ENCODE peak calls at places on chromosome X, in five cellular contexts. Y, K, D, E and F are unnamed samples.

GRCh38 chrX:151393514-151393913 is 3.5 kb upstream of the VMA21 start:
- DNase-seq in Y (no peak), K (no peak), D (no peak), E (no peak), F (no peak)

GRCh38 chrX:74179071-74179470 is 124.9 kb upstream of the ZCCHC13 start:
- DNase-seq in Y (no peak), K (no peak), D (no peak), E (peak), F (no peak)

GRCh38 chrX:27740933-27741332 is 66.9 kb upstream of the MAGEB10 start:
- DNase-seq in Y (no peak), K (no peak), D (no peak), E (no peak), F (no peak)

GRCh38 chrX:64394874-64395567 is at the start of gene MTMR8:
- DNase-seq in Y (peak), K (peak), D (peak), E (no peak), F (peak)

GRCh38 chrX:111110098-111110775 is 14.2 kb downstream of the PAK3 start:
- DNase-seq in Y (no peak), K (no peak), D (no peak), E (no peak), F (no peak)

GRCh38 chrX:68146054-68146453 is 287.2 kb downstream of the OPHN1 start:
- DNase-seq in Y (peak), K (no peak), D (no peak), E (peak), F (no peak)

GRCh38 chrX:40244980-40245379 is 147.2 kb upstream of the BCOR start:
- DNase-seq in Y (no peak), K (no peak), D (no peak), E (no peak), F (no peak)

GRCh38 chrX:124502144-124502543 is 155.8 kb downstream of the SH2D1A start:
- DNase-seq in Y (no peak), K (no peak), D (no peak), E (no peak), F (no peak)

GRCh38 chrX:24124227-24124799 is 25.2 kb upstream of the ZFX start:
- DNase-seq in Y (no peak), K (no peak), D (no peak), E (no peak), F (no peak)

GRCh38 chrX:13495232-13495631 is 74.2 kb upstream of the EGFL6 start:
- DNase-seq in Y (no peak), K (no peak), D (no peak), E (no peak), F (no peak)

GRCh38 chrX:69027181-69028005 is 137.9 kb downstream of the PJA1 start:
- DNase-seq in Y (no peak), K (no peak), D (no peak), E (no peak), F (no peak)

GRCh38 chrX:38627683-38628082 is 66.3 kb downstream of the TSPAN7 start:
- DNase-seq in Y (no peak), K (peak), D (no peak), E (peak), F (no peak)

GRCh38 chrX:17592117-17592516 is 145.2 kb upstream of the SCML1 start:
- DNase-seq in Y (no peak), K (no peak), D (no peak), E (no peak), F (no peak)

GRCh38 chrX:93259029-93259428 is 414.3 kb downstream of the NAP1L3 start:
- DNase-seq in Y (no peak), K (no peak), D (no peak), E (no peak), F (no peak)

GRCh38 chrX:97057349-97057909 is 173.7 kb downstream of the RPA4 start:
- DNase-seq in Y (no peak), K (no peak), D (no peak), E (no peak), F (no peak)

GRCh38 chrX:39073131-39073530 is 271.9 kb downstream of the MID1IP1 start:
- DNase-seq in Y (no peak), K (no peak), D (no peak), E (no peak), F (no peak)

GRCh38 chrX:133776072-133776471 is 209.3 kb downstream of the GPC3 start:
- DNase-seq in Y (no peak), K (peak), D (no peak), E (no peak), F (peak)
- H3K4me2 ChIP-seq in Y (no peak), K (no peak), D (no peak), E (no peak), F (no peak)

GRCh38 chrX:46254623-46255022 is 290.6 kb downstream of the ZNF674 start:
- DNase-seq in Y (no peak), K (no peak), D (no peak), E (no peak), F (no peak)

GRCh38 chrX:46247456-46247855 is 297.8 kb downstream of the ZNF674 start:
- DNase-seq in Y (no peak), K (no peak), D (no peak), E (no peak), F (no peak)

GRCh38 chrX:46250151-46250550 is 295.1 kb downstream of the ZNF674 start:
- DNase-seq in Y (no peak), K (no peak), D (no peak), E (no peak), F (no peak)

GRCh38 chrX:46255066-46255465 is 290.2 kb downstream of the ZNF674 start:
- DNase-seq in Y (no peak), K (no peak), D (no peak), E (no peak), F (no peak)

GRCh38 chrX:46251755-46252154 is 293.5 kb downstream of the ZNF674 start:
- DNase-seq in Y (peak), K (no peak), D (no peak), E (peak), F (no peak)
- TF ChIP-seq KDM1A in Y (no peak), K (no peak), D (no peak), E (no peak), F (no peak)

GRCh38 chrX:46698691-46699090 is 60.2 kb downstream of the SLC9A7 start:
- DNase-seq in Y (no peak), K (no peak), D (no peak), E (no peak), F (no peak)

GRCh38 chrX:46704767-46705386 is 54.0 kb downstream of the SLC9A7 start:
- DNase-seq in Y (no peak), K (no peak), D (peak), E (no peak), F (no peak)

GRCh38 chrX:46707274-46707965 is 51.5 kb downstream of the SLC9A7 start:
- DNase-seq in Y (no peak), K (no peak), D (no peak), E (no peak), F (no peak)

GRCh38 chrX:46703980-46704379 is 54.9 kb downstream of the SLC9A7 start:
- DNase-seq in Y (no peak), K (no peak), D (no peak), E (no peak), F (no peak)
- H3K4me2 ChIP-seq in Y (no peak), K (no peak), D (peak), E (no peak), F (no peak)

GRCh38 chrX:10015711-10016515 is 48.8 kb downstream of the CLDN34 start:
- DNase-seq in Y (no peak), K (peak), D (no peak), E (no peak), F (no peak)
- TF ChIP-seq KDM1A in Y (no peak), K (no peak), D (no peak), E (no peak), F (no peak)

GRCh38 chrX:153342762-153343558 is 9.0 kb downstream of the ZNF275 start:
- DNase-seq in Y (no peak), K (no peak), D (no peak), E (no peak), F (no peak)
- H3K4me2 ChIP-seq in Y (no peak), K (no peak), D (no peak), E (no peak), F (no peak)

GRCh38 chrX:154123241-154124219 is 20.5 kb upstream of the OPN1LW start:
- DNase-seq in Y (no peak), K (peak), D (no peak), E (peak), F (no peak)
- TF ChIP-seq KDM1A in Y (no peak), K (peak), D (no peak), E (no peak), F (no peak)

GRCh38 chrX:34909151-34909550 is 33.4 kb upstream of the FAM47B start:
- DNase-seq in Y (no peak), K (no peak), D (no peak), E (no peak), F (no peak)

GRCh38 chrX:34900691-34901090 is 41.9 kb upstream of the FAM47B start:
- DNase-seq in Y (no peak), K (no peak), D (no peak), E (no peak), F (no peak)

GRCh38 chrX:34901761-34902160 is 40.8 kb upstream of the FAM47B start:
- DNase-seq in Y (no peak), K (no peak), D (no peak), E (no peak), F (no peak)

DNA sequence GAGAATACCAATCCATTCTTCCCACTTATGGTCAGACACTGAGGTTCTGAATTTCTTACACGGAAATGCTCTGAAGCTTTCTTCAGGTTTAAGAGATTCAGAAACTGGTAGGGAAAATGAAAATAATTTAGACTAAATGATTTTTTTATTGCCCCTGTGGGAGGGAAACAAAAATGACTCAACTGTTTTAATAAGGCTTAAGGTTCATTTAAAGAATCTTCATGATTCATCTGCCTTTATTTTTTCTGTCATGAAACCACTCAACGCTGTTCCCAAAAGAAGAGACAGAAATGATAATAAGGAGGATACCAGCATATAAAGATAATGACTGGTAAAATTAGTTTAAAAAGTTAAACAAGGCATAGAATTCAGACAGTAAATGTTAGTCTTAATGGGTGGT is 39.3 kb upstream of the FAM47B start:
- DNase-seq in Y (no peak), K (no peak), D (no peak), E (no peak), F (no peak)
- H3K4me2 ChIP-seq in Y (no peak), K (no peak), D (no peak), E (no peak), F (no peak)

DNA sequence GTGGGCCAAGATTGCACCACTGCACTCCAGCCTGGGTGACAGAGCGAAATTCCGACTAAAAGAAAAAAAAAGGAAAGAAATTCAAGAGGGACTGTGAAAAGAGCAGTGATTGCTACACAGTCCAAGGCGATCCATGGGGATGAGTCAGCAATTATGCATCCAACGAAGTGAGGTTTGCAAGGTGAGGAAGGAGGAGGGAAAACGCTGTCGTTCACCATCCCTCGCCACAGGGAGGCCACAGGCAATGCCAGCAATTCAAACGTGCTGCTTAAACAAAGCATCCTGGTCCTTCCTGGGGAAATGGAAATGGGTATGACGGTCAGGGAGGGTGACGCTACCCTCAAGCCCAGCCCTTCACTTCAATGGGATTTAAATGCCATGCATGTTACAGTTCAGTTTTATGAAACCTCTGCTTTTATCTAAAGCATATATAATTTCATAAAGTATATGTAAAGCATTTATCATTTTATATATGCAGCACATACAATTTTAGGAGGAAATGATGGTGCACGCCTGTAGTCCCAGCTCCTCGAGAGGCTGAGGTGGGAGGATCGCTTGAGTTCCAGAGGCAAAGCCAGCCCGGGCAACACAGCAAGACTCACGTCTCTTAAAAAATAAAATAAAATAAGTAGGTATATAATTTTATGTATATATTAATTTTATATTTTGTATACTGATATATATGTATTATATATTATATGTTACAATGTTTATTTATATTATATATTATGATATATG is 108.7 kb downstream of the DHRSX start:
- DNase-seq in Y (peak), K (no peak), D (no peak), E (peak), F (peak)
- TF ChIP-seq KDM1A in Y (no peak), K (no peak), D (no peak), E (peak), F (no peak)

GRCh38 chrX:118216086-118216485 is 99.5 kb upstream of the KLHL13 start:
- DNase-seq in Y (no peak), K (no peak), D (no peak), E (no peak), F (no peak)
- H3K4me2 ChIP-seq in Y (no peak), K (no peak), D (no peak), E (no peak), F (no peak)